ENCODE peak calls at places on chromosomes 2 and 18, in ten cellular contexts. Y is sigmoid colon; X is Calu3; S is RWPE1; K is ovary; Z is adrenal gland; A is activated CD8-positive, alpha-beta T cell treated with anti-CD3 and anti-CD28 coated beads for 36 hours; C is choroid plexus epithelial cell; D is breast epithelium; G is WERI-Rb-1. M is an unnamed sample.

GRCh38 chr2:230664844-230665243 is 47.8 kb upstream of the CAB39 start:
- DNase-seq in C (no peak), A (no peak), X (no peak), G (no peak), D (no peak), Z (no peak), K (no peak), S (no peak), Y (no peak), M (no peak)

GRCh38 chr2:182628901-182629300 is 87.2 kb upstream of the DNAJC10 start:
- DNase-seq in C (no peak), D (no peak), G (no peak), Z (no peak), Y (no peak), K (no peak), A (no peak), S (no peak), X (no peak), M (no peak)

GRCh38 chr2:200455958-200456421 is 53.9 kb downstream of the KCTD18 start:
- DNase-seq in D (no peak), C (peak), K (no peak), Y (no peak), Z (peak), X (no peak), G (no peak), A (peak), S (no peak), M (no peak)

GRCh38 chr18:11859282-11859797 is 8.1 kb downstream of the CHMP1B start:
- DNase-seq in X (no peak), K (no peak), Z (no peak), A (no peak), G (no peak), C (no peak), S (no peak), Y (no peak), D (no peak), M (no peak)

GRCh38 chr2:126900646-126901319 is 2.1 kb downstream of the TEX51 start:
- DNase-seq in D (peak), S (no peak), G (no peak), X (no peak), Z (no peak), K (no peak), A (no peak), C (no peak), Y (no peak), M (no peak)

GRCh38 chr18:3213231-3214059 is 6.3 kb downstream of the MYOM1 start:
- DNase-seq in Y (no peak), D (no peak), K (no peak), C (peak), S (no peak), A (peak), G (no peak), X (no peak), Z (no peak), M (no peak)

GRCh38 chr2:196125596-196125995 is 45.8 kb downstream of the STK17B start:
- DNase-seq in A (no peak), C (peak), G (no peak), Y (no peak), D (no peak), X (no peak), S (no peak), Z (no peak), K (no peak), M (no peak)

GRCh38 chr2:218582085-218582484 is 13.4 kb downstream of the CNOT9 start:
- DNase-seq in C (peak), K (no peak), X (no peak), S (peak), D (no peak), G (no peak), Z (no peak), Y (no peak), A (peak), M (no peak)

GRCh38 chr2:102266204-102266603 is 45.2 kb upstream of the IL1RL1 start:
- DNase-seq in X (no peak), Y (no peak), Z (no peak), A (no peak), C (no peak), K (no peak), S (no peak), D (no peak), G (no peak), M (no peak)

GRCh38 chr2:158202151-158202778 is 100.6 kb downstream of the UPP2 start:
- DNase-seq in S (peak), Z (no peak), A (no peak), D (no peak), X (no peak), Y (no peak), C (peak), G (no peak), K (no peak), M (no peak)

GRCh38 chr2:119440873-119441272 is 9.2 kb downstream of the TMEM37 start:
- DNase-seq in K (no peak), D (no peak), A (no peak), X (no peak), Y (no peak), S (no peak), Z (no peak), G (no peak), C (no peak), M (no peak)

DNA sequence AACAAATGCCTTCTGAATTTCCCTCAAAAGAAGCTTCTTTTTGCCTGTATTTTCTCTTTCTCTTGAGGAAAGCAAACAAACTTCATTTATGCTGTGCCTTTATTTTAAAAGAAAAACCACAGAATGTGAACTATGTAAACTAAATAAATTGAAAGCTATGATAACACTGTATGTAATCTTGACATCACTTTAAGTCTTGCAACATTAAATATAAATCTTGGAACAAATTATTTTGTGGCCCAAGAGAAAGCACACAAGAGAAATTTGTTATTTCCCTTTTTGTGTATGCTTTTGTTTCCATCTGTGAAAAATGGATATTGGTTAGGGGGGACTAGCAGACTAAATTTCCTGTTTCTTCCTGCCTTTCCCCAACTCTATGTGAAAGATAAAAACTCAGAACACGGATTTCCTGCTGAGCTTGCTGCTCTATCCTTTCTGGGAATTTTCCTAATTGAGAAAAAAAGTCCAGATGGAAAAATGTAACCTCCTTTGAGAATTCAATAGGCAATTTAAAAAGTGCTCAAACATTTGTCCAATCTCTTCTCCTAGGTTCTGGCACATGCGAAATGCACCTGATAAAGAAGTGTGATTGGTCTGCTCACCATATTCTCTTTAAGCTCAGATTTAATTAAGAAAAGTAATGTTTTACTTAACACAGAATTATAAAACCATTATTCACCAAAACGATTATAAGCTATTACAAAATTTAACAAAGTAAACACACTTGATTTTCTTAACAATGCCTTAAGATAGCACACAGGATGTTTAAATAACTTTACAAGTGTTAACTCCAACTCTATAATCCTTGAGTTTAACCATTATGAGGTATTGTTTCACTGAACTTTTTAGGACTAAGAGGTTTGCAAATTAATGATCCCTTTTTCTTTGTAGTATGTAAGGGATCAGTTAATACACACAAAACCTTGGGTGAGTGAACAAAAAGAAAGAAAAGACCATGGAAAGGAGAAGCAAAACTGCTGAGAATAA is 21.1 kb upstream of the TFPI start:
- DNase-seq in Y (no peak), Z (no peak), G (no peak), K (no peak), A (no peak), S (no peak), C (peak), X (no peak), D (no peak), M (no peak)
- TF ChIP-seq CTCF in Y (no peak), Z (no peak), G (no peak), K (no peak), A (no peak), S (no peak), C (no peak), X (no peak), D (no peak), M (no peak)

DNA sequence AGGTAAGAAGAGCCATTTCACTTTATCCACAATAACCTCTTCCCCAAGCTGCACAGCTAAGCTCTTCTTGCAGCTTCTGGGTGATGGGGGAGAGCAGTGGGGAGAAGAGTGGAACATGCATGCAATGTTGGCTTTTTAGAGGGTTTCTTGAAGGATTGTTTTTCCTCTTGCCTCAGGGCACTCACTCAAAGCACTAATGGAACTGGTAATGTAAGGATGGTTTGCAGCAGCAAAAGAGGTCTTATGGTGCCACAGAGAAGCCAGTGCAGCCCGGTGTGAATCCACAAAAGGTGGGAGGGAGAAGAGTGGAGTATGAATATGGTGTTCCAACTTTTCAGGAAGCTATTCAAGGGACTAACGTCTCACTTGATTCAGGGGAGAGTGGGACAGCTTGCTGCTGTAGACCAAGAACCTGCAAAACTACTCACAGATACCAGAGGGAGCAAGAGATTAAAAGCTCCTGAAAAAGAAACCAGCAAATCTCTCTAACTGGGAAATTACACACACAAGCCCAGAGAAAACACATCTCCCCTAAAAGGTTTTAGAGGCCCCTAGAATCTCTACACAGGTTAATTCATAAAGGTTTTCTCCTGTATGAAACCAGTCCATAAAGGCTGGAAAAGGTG is 116.4 kb downstream of the CHN1 start:
- DNase-seq in D (no peak), Z (no peak), C (peak), S (no peak), A (no peak), X (no peak), Y (no peak), G (no peak), K (no peak), M (no peak)
- TF ChIP-seq CTCF in D (no peak), Z (no peak), C (peak), S (no peak), A (no peak), X (no peak), Y (no peak), G (no peak), K (no peak), M (no peak)

GRCh38 chr2:2719781-2720180 is 388.7 kb upstream of the MYT1L start:
- DNase-seq in K (no peak), G (no peak), Y (no peak), A (no peak), Z (no peak), C (no peak), S (no peak), X (no peak), D (no peak), M (no peak)

GRCh38 chr2:2719015-2719414 is 387.9 kb upstream of the MYT1L start:
- DNase-seq in Z (no peak), X (no peak), D (no peak), S (no peak), G (no peak), A (no peak), K (no peak), Y (no peak), C (peak), M (no peak)

GRCh38 chr2:2717406-2717805 is 386.3 kb upstream of the MYT1L start:
- DNase-seq in C (no peak), S (no peak), G (no peak), D (no peak), K (no peak), Y (no peak), X (no peak), A (no peak), Z (no peak), M (no peak)

GRCh38 chr2:2720351-2720750 is 389.3 kb upstream of the MYT1L start:
- DNase-seq in K (no peak), G (no peak), D (no peak), S (no peak), X (no peak), C (no peak), Z (no peak), Y (no peak), A (no peak), M (no peak)

DNA sequence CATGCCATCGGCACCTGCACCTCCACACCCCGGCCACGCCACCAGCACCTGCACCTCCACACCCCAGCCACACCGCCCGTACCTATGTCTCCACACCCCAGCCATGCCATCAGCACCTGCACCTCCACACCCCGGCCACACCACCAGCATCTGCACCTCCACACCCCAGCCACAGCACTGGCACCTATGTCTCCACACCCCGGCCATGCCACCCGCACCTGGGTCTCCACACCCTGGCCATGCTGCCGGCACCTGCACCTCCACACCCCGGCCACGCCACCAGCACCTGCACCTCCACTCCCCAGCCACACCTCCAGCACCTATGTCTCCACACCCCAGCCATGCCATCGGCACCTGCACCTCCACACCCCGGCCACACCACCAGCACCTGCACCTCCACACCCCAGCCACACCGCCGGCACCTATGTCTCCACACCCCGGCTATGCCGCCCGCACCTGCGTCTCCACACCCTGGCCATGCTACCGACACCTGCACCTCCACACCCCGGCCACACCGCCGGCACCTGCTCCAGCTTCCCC is 390.3 kb upstream of the MYT1L start:
- DNase-seq in K (no peak), A (no peak), D (no peak), Y (no peak), G (no peak), C (no peak), Z (no peak), X (no peak), S (no peak), M (no peak)
- TF ChIP-seq CTCF in K (no peak), A (no peak), D (no peak), Y (no peak), G (no peak), C (no peak), Z (no peak), X (no peak), S (no peak), M (no peak)

GRCh38 chr2:68110102-68110501 is 47.3 kb upstream of the C1D start:
- DNase-seq in Y (no peak), K (no peak), C (no peak), G (peak), D (no peak), A (no peak), S (no peak), Z (no peak), X (no peak), M (no peak)
- TF ChIP-seq CTCF in Y (no peak), K (no peak), C (no peak), G (peak), D (no peak), A (no peak), S (no peak), Z (no peak), X (no peak), M (no peak)

GRCh38 chr18:378039-378438 is 110.2 kb upstream of the THOC1 start:
- DNase-seq in C (no peak), D (no peak), Z (no peak), X (no peak), S (no peak), Y (peak), G (no peak), A (no peak), K (no peak), M (no peak)
- TF ChIP-seq CTCF in C (no peak), D (no peak), Z (no peak), X (no peak), S (no peak), Y (no peak), G (no peak), A (no peak), K (no peak), M (no peak)

DNA sequence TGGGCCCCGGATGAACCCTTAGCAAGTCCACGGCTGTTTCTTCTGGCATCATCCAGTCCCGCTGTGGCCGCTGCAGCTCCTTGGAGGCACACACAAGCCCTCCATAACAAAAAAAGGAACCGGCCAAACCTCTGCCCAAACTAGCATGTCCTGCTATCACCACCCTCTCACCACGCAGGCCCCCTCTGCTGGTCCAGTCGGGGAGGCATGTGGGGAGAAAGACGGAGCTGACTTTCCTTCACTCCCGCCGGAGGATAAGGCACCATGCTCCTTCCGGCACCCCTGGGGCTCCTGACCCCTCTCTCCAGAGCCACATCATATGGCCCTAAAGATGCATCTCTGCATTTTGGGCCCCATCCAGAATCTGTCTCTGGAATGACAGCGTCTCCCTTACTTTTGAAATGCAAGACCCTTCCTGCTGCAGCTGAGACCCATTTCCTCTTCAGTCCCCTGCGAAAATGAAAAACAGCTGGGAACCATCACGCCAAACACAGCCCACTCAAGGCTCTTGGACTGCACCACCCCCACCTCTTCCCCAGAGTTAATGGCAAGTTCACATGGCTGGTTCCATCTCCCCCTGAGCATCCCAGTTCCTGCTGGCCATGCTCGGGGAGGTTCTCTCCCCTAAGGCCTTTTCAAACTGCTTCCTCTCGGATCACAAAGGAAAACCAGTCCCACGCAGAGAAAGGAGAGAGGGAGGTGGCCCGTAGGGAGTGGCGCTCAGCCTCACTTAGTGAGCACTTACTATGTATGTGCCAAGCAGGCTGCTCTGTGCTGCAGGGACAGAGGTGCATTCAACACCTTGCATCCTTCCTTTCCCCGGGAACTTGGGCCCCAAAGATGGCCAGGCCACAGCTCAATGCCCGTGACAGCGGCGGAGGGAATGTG is 35.2 kb upstream of the MLPH start:
- DNase-seq in K (peak), D (no peak), C (peak), S (no peak), Y (no peak), Z (no peak), G (no peak), A (no peak), X (no peak), M (no peak)
- TF ChIP-seq CTCF in K (no peak), D (peak), C (peak), S (no peak), Y (no peak), Z (no peak), G (no peak), A (no peak), X (no peak), M (no peak)

GRCh38 chr2:101037161-101037755 is 35.2 kb downstream of the RPL31 start:
- DNase-seq in C (no peak), G (no peak), K (no peak), X (no peak), Z (no peak), Y (no peak), A (no peak), D (no peak), S (no peak), M (no peak)
- TF ChIP-seq CTCF in C (no peak), G (no peak), K (no peak), X (no peak), Z (no peak), Y (no peak), A (no peak), D (no peak), S (no peak), M (no peak)

GRCh38 chr2:104502904-104503303 is 351.0 kb upstream of the POU3F3 start:
- DNase-seq in D (no peak), C (no peak), A (no peak), K (no peak), Y (no peak), X (no peak), G (no peak), Z (no peak), S (no peak), M (no peak)
- TF ChIP-seq CTCF in D (no peak), C (no peak), A (no peak), K (no peak), Y (no peak), X (no peak), G (no peak), Z (no peak), S (no peak), M (no peak)

DNA sequence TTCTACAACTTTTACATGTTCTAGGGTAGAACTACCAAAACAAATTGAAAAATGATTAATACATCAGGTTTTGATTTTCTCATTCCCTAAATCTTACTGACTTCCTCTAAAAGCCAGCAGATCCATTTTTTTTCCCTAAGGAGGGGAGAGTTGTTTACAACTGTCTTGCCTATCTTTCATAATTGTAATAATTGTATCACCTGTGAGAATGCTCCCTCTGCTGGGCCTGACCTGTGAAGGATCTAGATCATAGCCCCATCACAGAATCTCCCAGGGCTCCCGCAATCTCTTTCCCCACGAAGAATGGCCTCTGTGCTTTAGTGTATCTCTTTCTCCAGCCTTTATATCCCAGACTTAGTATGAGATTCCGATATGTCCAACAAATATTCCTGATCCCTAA is 9.1 kb downstream of the LOXL3 start:
- DNase-seq in K (no peak), D (no peak), S (no peak), Y (no peak), A (peak), G (no peak), Z (no peak), X (no peak), C (no peak), M (no peak)
- TF ChIP-seq CTCF in K (no peak), D (no peak), S (no peak), Y (no peak), A (peak), G (peak), Z (no peak), X (peak), C (peak), M (no peak)

M was measured in activated B cell treated with CpG ODN at 0.5 μM for 24 hours.